ENCODE peak calls at places on chromosome 7, in four cellular contexts. B is K562, V is A549, I is HepG2. S is an unnamed sample.

GRCh38 chr7:122485841-122486240 is 181.3 kb upstream of the FEZF1 start:
- DNase-seq in B (no peak), V (no peak), I (no peak), S (no peak)

GRCh38 chr7:7221602-7222038 is 39.3 kb downstream of the C1GALT1 start:
- DNase-seq in B (peak), V (peak), I (no peak), S (no peak)

GRCh38 chr7:106568680-106569499 is 92.1 kb downstream of the CCDC71L start:
- DNase-seq in B (peak), V (no peak), I (no peak), S (peak)

GRCh38 chr7:120554960-120555571 is 282.1 kb downstream of the KCND2 start:
- DNase-seq in B (peak), V (peak), I (peak), S (peak)

GRCh38 chr7:43325595-43325994 is 213.1 kb downstream of the HECW1 start:
- DNase-seq in B (no peak), V (no peak), I (no peak), S (no peak)

GRCh38 chr7:12638851-12639467 is 48.5 kb upstream of the ARL4A start:
- DNase-seq in B (peak), V (peak), I (peak), S (no peak)

GRCh38 chr7:104943502-104944343 is 70.3 kb upstream of the KMT2E start:
- DNase-seq in B (peak), V (no peak), I (peak), S (no peak)

GRCh38 chr7:90172121-90172520 is 17.9 kb downstream of the STEAP1 start:
- DNase-seq in B (no peak), V (no peak), I (no peak), S (no peak)

GRCh38 chr7:4205828-4206227 is 476.3 kb upstream of the FOXK1 start:
- DNase-seq in B (no peak), V (no peak), I (no peak), S (no peak)

GRCh38 chr7:105654994-105655900 is 74.0 kb upstream of the EFCAB10 start:
- DNase-seq in B (peak), V (no peak), I (no peak), S (peak)

GRCh38 chr7:2928613-2929311 is 84.7 kb upstream of the GNA12 start:
- DNase-seq in B (no peak), V (no peak), I (no peak), S (peak)

GRCh38 chr7:154903083-154903731 is 99.7 kb downstream of the PAXIP1 start:
- DNase-seq in B (no peak), V (no peak), I (peak), S (no peak)

GRCh38 chr7:112995091-112995824 is 91.4 kb downstream of the GPR85 start:
- DNase-seq in B (no peak), V (no peak), I (no peak), S (no peak)

GRCh38 chr7:106281919-106282318 is 2.9 kb downstream of the NAMPT start:
- DNase-seq in B (no peak), V (no peak), I (no peak), S (no peak)

GRCh38 chr7:148084138-148084537 is 506.4 kb upstream of the C7orf33 start:
- DNase-seq in B (peak), V (no peak), I (peak), S (peak)

GRCh38 chr7:73429218-73429617 is 4.4 kb upstream of the FZD9 start:
- DNase-seq in B (no peak), V (no peak), I (no peak), S (peak)

GRCh38 chr7:42278360-42278759 is 41.4 kb upstream of the GLI3 start:
- DNase-seq in B (no peak), V (no peak), I (no peak), S (no peak)

GRCh38 chr7:142104550-142105527 is 6.7 kb upstream of the MGAM2 start:
- DNase-seq in B (no peak), V (peak), I (peak), S (no peak)

GRCh38 chr7:123687727-123688126 is 32.1 kb downstream of the LMOD2 start:
- DNase-seq in B (no peak), V (no peak), I (no peak), S (no peak)

GRCh38 chr7:138607216-138608126 is 93.7 kb downstream of the SVOPL start:
- DNase-seq in B (no peak), V (no peak), I (no peak), S (no peak)

GRCh38 chr7:48365010-48365409 is 193.8 kb downstream of the ABCA13 start:
- DNase-seq in B (no peak), V (no peak), I (no peak), S (no peak)

GRCh38 chr7:39504963-39505362 is 61.2 kb upstream of the YAE1 start:
- DNase-seq in B (peak), V (no peak), I (no peak), S (no peak)

GRCh38 chr7:97872025-97872669 is at the start of gene ASNS:
- DNase-seq in B (peak), V (peak), I (peak), S (peak)

GRCh38 chr7:82745117-82745516 is 301.5 kb upstream of the CACNA2D1 start:
- DNase-seq in B (no peak), V (no peak), I (no peak), S (peak)

GRCh38 chr7:73971701-73972341 is 56.2 kb upstream of the ELN start:
- DNase-seq in B (no peak), V (no peak), I (no peak), S (peak)

GRCh38 chr7:135512135-135512887 is 2.4 kb upstream of the CNOT4 start:
- DNase-seq in B (peak), V (peak), I (peak), S (no peak)

GRCh38 chr7:140440593-140440992 is 36.7 kb downstream of the RAB19 start:
- DNase-seq in B (no peak), V (no peak), I (no peak), S (no peak)

GRCh38 chr7:85815511-85815910 is 628.7 kb upstream of the SEMA3D start:
- DNase-seq in B (no peak), V (no peak), I (no peak), S (no peak)

GRCh38 chr7:82210422-82211184 is 233.0 kb downstream of the CACNA2D1 start:
- DNase-seq in B (no peak), V (no peak), I (no peak), S (no peak)

GRCh38 chr7:3464900-3465622 is 164.0 kb downstream of the SDK1 start:
- DNase-seq in B (no peak), V (no peak), I (no peak), S (no peak)

GRCh38 chr7:94452257-94452656 is 57.4 kb upstream of the CASD1 start:
- DNase-seq in B (no peak), V (no peak), I (no peak), S (no peak)

DNA sequence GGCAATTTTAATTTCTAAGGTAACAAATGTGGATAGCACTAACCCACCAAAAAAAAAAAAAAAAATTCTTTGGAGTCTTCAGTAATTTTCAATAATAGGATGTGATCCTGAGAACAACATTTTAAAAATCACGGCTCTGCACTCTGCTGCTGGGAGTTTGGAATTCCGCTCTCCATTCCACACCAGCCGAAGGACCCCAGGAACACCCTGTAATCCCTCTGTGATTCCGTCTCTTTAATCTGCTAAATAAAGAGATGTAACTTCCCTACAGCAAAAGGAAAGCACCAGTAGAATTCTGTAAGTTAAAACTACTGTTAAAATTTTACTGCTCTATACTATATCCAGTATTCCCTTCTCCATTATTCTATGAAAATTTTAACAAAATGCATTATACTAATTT is 284.5 kb downstream of the PTPRN2 start:
- DNase-seq in B (no peak), V (no peak), I (no peak), S (no peak)
- TF ChIP-seq NR3C1 in B (no peak), V (no peak), I (no peak), S (no peak)

GRCh38 chr7:157528785-157529341 is 192.1 kb downstream of the DNAJB6 start:
- DNase-seq in B (no peak), V (no peak), I (no peak), S (peak)
- TF ChIP-seq NR3C1 in B (no peak), V (no peak), I (no peak), S (no peak)

DNA sequence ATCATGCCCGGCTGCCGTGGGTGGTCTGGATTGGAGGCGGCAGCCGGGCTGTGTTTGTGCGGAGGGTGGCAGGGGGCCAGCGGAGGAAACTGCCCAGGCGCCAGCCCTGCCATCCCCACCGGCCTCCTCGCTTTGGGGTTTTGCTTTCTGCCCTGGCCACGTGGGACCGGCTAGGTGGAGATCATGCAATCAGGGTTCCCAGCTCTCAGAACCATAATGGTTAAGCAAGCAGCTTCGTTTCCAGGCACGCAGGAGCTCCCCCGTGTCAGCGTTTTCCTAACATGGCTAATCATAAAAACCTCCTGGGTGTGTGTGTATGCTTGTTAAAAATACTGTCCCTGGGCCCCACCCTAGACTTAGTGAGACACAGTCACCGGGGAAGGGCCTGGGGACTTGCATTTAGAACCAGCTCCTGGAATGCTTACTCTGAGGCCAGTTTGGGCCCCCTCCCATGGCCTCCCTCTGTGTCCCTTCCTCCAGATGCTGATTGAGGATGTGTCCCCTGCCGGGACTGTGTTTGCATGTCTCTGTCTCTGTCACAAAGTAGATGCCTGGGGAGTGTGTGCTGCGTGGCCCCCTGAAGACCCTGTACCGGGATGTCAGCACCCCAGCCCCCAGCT is 119.3 kb downstream of the CUX1 start:
- DNase-seq in B (no peak), V (no peak), I (no peak), S (peak)
- TF ChIP-seq NR3C1 in B (no peak), V (no peak), I (no peak), S (no peak)

DNA sequence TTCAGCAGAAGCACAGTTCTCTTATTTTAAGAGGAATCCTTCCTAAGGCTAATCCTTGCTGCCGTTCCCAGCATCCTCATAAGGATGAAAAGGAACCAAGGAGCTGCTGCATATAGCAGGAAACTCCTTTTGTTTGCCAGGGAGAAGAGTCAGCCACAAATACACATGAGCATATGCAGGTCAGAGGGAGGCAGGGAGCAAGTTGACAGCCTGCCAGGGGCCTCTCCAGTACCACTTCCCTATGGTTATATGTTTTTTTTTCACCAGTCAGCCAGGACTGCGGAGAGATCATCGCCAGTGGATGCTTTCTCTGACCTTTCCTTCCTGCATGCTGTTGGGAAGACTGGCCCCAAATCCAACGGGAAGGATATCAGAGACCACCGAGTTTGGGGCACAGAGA is 39.8 kb downstream of the SLC35B4 start:
- DNase-seq in B (no peak), V (no peak), I (no peak), S (no peak)
- TF ChIP-seq NR3C1 in B (no peak), V (no peak), I (no peak), S (no peak)

GRCh38 chr7:31123317-31123716 is 71.2 kb downstream of the ADCYAP1R1 start:
- DNase-seq in B (no peak), V (no peak), I (no peak), S (no peak)

GRCh38 chr7:31125171-31125570 is 73.1 kb downstream of the ADCYAP1R1 start:
- DNase-seq in B (no peak), V (no peak), I (no peak), S (no peak)

GRCh38 chr7:31123726-31124125 is 71.6 kb downstream of the ADCYAP1R1 start:
- DNase-seq in B (no peak), V (no peak), I (no peak), S (no peak)

GRCh38 chr7:31129067-31129466 is 77.0 kb downstream of the ADCYAP1R1 start:
- DNase-seq in B (no peak), V (no peak), I (no peak), S (no peak)

DNA sequence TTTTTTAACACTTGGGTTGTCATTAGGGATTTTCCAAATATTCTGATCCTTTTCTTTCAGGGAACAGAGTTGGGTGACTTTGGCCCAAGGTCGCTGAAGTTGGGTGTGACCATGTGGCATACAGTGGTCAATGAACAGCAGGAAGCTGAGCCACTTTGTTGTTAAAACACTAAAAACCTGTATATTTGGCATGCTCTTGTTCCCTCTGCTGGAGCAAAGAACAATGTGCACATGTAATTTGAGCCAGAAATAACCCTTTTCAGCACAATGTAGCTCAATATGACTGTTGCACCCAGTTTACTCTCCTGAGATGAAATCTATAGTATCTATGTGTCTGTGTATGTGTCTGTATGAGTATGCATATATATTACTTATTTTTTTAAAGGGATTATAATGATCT is 74.9 kb downstream of the ADCYAP1R1 start:
- DNase-seq in B (no peak), V (no peak), I (no peak), S (no peak)
- TF ChIP-seq NR3C1 in B (no peak), V (no peak), I (no peak), S (no peak)

DNA sequence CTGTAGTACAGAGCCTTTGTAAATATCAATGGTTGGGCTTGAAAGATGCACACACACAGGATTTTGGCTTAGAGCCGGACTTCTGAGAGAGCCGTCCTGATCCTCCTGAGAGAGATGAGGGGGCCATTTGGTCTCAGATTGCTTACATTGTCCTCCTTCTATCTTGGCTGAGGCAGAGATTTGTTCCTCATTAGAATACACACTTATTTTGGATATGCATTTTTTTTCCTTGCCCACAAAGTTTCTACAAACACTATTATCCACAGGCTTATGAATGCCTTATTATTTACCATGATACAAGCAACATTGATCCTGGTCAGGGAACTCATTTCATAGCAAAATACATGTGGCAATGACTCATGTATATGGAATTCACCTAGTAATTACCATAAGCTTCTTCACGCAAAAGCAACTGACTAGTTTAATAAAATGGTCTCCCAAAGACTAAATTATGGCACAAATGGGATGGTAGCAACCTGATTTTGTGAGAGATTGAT is 175.3 kb downstream of the MDFIC start:
- DNase-seq in B (no peak), V (no peak), I (peak), S (no peak)
- TF ChIP-seq NR3C1 in B (no peak), V (no peak), I (no peak), S (no peak)

DNA sequence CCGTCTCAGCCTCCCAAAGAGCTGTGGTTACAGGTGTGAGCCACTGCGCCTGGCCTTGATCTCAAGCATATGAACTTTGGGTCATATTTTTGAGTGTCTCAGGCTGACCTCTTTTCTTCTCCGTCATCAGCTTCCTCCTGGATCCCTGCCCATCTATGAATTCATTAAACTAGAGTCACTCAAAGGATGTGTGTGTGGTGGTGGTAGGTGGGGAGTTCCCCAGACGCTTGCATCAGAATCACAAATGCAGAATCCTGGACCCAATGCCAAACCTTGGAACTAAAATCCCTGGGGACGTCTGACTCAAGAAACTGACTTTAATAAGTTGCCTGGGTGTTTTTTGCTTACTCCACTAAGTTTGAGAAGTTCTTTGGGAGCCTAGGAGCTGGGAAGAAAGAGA is 6.7 kb upstream of the CREB5 start:
- DNase-seq in B (no peak), V (no peak), I (no peak), S (no peak)
- TF ChIP-seq NR3C1 in B (no peak), V (no peak), I (no peak), S (no peak)

DNA sequence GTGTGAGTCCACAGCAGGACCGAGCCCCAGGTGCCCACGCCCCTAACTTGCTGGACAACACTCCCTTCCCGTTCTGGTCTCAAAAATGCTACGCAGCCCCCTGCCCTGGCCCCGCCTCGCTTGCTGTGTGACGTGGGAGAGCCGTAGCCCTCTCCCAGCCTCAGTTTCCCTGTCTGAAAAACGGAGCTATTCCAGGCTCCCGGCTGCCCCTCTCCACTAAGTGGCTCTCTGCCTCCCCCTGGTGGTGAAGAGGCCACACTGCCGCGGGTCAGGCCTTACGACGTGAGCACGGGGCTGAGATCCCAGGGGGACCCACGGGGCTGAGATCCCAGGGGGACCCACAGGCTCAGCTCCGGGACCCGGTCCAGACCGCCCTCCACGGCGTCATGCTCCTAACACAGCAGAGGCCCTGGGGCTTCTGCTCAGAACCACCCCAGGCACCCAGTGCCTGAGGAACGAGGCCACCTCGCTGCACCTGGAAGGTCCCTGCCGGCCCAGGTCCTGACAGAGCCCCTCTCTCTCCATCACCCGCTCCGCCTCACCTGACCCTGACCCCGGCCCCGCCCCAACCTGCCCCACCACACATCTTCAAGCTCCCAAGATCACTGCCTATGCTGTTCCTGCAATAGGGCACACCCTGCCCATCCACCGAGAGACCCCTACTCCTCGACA is 26.7 kb downstream of the MICALL2 start:
- DNase-seq in B (peak), V (peak), I (peak), S (peak)
- TF ChIP-seq NR3C1 in B (no peak), V (no peak), I (no peak), S (no peak)

DNA sequence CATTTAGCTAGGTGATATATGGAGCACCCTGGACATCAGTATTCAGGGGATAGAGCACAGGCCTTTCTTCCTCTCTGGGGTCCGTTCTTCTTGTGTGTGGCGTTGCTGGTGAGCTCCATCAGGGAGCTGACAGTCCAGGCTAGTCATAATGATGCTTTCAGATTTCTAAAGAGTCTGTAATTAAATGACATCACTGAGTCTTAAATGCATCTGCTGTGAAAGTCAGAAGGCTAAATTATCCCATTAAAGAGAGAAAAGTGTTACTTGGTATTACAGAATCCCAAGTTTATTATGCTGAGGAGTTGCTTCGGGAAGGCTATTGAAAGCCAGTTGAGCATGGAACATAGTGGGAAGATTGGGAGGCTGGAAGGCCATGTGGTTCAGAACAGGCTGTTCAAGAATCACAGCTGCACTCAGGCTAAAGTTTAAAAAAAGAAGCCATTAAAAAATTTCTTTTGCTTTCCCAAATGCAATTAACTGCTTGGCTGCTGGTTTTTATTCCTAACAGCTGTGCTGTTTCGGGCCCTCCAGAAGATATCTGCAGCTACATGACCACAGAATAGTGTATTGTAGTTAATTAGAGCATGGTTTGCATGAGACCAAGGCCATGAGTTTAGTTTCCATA is 342.6 kb upstream of the LRGUK start:
- DNase-seq in B (no peak), V (no peak), I (no peak), S (no peak)
- TF ChIP-seq NR3C1 in B (no peak), V (no peak), I (no peak), S (no peak)